ENCODE peak calls at places on chromosomes 6 and 20, in four cellular contexts. One of them, this sample, is unnamed.

GRCh38 chr6:64777941-64778785 is 928.9 kb downstream of the EYS start:
- DNase-seq in pancreas: no peak
- DNase-seq in NCI-H774: no peak
- DNase-seq in hypothalamus: no peak
- DNase-seq in this sample: no peak

GRCh38 chr20:3461911-3462677 is 8.7 kb upstream of the ATRN start:
- DNase-seq in pancreas: no peak
- DNase-seq in NCI-H774: no peak
- DNase-seq in hypothalamus: no peak
- DNase-seq in this sample: no peak

GRCh38 chr6:18323935-18324707 is 59.8 kb upstream of the DEK start:
- DNase-seq in pancreas: no peak
- DNase-seq in NCI-H774: peak
- DNase-seq in hypothalamus: no peak
- DNase-seq in this sample: no peak

GRCh38 chr6:148794797-148795196 is 48.0 kb downstream of the UST start:
- DNase-seq in pancreas: no peak
- DNase-seq in NCI-H774: no peak
- DNase-seq in hypothalamus: no peak
- DNase-seq in this sample: no peak

GRCh38 chr6:166333172-166333995 is 9.0 kb downstream of the SFT2D1 start:
- DNase-seq in pancreas: no peak
- DNase-seq in NCI-H774: no peak
- DNase-seq in hypothalamus: no peak
- DNase-seq in this sample: no peak

GRCh38 chr20:25025091-25025861 is 32.7 kb downstream of the ACSS1 start:
- DNase-seq in pancreas: peak
- DNase-seq in NCI-H774: no peak
- DNase-seq in hypothalamus: no peak
- DNase-seq in this sample: no peak

GRCh38 chr6:30163090-30163917 is at the start of gene TRIM15:
- DNase-seq in pancreas: no peak
- DNase-seq in NCI-H774: no peak
- DNase-seq in hypothalamus: no peak
- DNase-seq in this sample: no peak

GRCh38 chr6:152471459-152472070 is 165.6 kb downstream of the SYNE1 start:
- DNase-seq in pancreas: no peak
- DNase-seq in NCI-H774: no peak
- DNase-seq in hypothalamus: no peak
- DNase-seq in this sample: no peak

GRCh38 chr20:50577175-50578018 is 67.2 kb downstream of the PTPN1 start:
- DNase-seq in pancreas: peak
- DNase-seq in NCI-H774: no peak
- DNase-seq in hypothalamus: no peak
- DNase-seq in this sample: no peak

GRCh38 chr20:63453029-63453523 is 19.4 kb downstream of the KCNQ2 start:
- DNase-seq in pancreas: no peak
- DNase-seq in NCI-H774: no peak
- DNase-seq in hypothalamus: no peak
- DNase-seq in this sample: no peak

GRCh38 chr6:41002168-41002567 is 36.9 kb downstream of the UNC5CL start:
- DNase-seq in pancreas: no peak
- DNase-seq in NCI-H774: no peak
- DNase-seq in hypothalamus: no peak
- DNase-seq in this sample: no peak

GRCh38 chr6:37491830-37492208 is 7.9 kb downstream of the CCDC167 start:
- DNase-seq in pancreas: no peak
- DNase-seq in NCI-H774: no peak
- DNase-seq in hypothalamus: no peak
- DNase-seq in this sample: no peak

GRCh38 chr20:9912858-9913434 is 74.1 kb upstream of the PAK5 start:
- DNase-seq in pancreas: peak
- DNase-seq in NCI-H774: peak
- DNase-seq in hypothalamus: peak
- DNase-seq in this sample: no peak

GRCh38 chr6:139152892-139153271 is 18.0 kb downstream of the HECA start:
- DNase-seq in pancreas: no peak
- DNase-seq in NCI-H774: no peak
- DNase-seq in hypothalamus: no peak
- DNase-seq in this sample: no peak

GRCh38 chr6:77015350-77015749 is 447.9 kb downstream of the HTR1B start:
- DNase-seq in pancreas: no peak
- DNase-seq in NCI-H774: no peak
- DNase-seq in hypothalamus: no peak
- DNase-seq in this sample: no peak

GRCh38 chr6:27865952-27866369 is 46.2 kb downstream of the OR2B2 start:
- DNase-seq in pancreas: no peak
- DNase-seq in NCI-H774: peak
- DNase-seq in hypothalamus: no peak
- DNase-seq in this sample: no peak

GRCh38 chr6:167079853-167080297 is 43.0 kb upstream of the CCR6 start:
- DNase-seq in pancreas: no peak
- DNase-seq in NCI-H774: no peak
- DNase-seq in hypothalamus: no peak
- DNase-seq in this sample: no peak